ENCODE peak calls at places on chromosomes 5 and 9, in five cellular contexts. One of them, this sample, is unnamed.

GRCh38 chr5:139014726-139015125 is 139.6 kb upstream of the LRRTM2 start:
- DNase-seq in right lobe of liver: no peak
- DNase-seq in cardiac septum: no peak
- DNase-seq in GM04503: peak
- DNase-seq in cardiac fibroblast: peak
- DNase-seq in this sample: no peak

GRCh38 chr5:158858011-158858410 is 241.7 kb downstream of the EBF1 start:
- DNase-seq in right lobe of liver: no peak
- DNase-seq in cardiac fibroblast: no peak
- DNase-seq in cardiac septum: no peak
- DNase-seq in GM04503: no peak
- DNase-seq in this sample: no peak

GRCh38 chr5:31887556-31887955 is 248.6 kb downstream of the PDZD2 start:
- DNase-seq in right lobe of liver: no peak
- DNase-seq in cardiac fibroblast: no peak
- DNase-seq in cardiac septum: no peak
- DNase-seq in GM04503: no peak
- DNase-seq in this sample: no peak

GRCh38 chr5:377326-377981 is 55.9 kb downstream of the AHRR start:
- DNase-seq in GM04503: no peak
- DNase-seq in cardiac septum: peak
- DNase-seq in right lobe of liver: no peak
- DNase-seq in cardiac fibroblast: no peak
- DNase-seq in this sample: peak

GRCh38 chr9:114122152-114122615 is 23.1 kb upstream of the KIF12 start:
- DNase-seq in GM04503: no peak
- DNase-seq in right lobe of liver: no peak
- DNase-seq in cardiac fibroblast: no peak
- DNase-seq in cardiac septum: no peak
- DNase-seq in this sample: no peak

GRCh38 chr5:115375922-115376321 is 79.5 kb upstream of the CCDC112 start:
- DNase-seq in cardiac fibroblast: peak
- DNase-seq in right lobe of liver: peak
- DNase-seq in GM04503: no peak
- DNase-seq in cardiac septum: no peak
- DNase-seq in this sample: no peak

GRCh38 chr5:159038907-159039306 is 60.8 kb downstream of the EBF1 start:
- DNase-seq in GM04503: peak
- DNase-seq in cardiac fibroblast: peak
- DNase-seq in cardiac septum: no peak
- DNase-seq in right lobe of liver: no peak
- DNase-seq in this sample: no peak

GRCh38 chr9:120583958-120584369 is 4.0 kb upstream of the CDK5RAP2 start:
- DNase-seq in right lobe of liver: no peak
- DNase-seq in cardiac septum: no peak
- DNase-seq in cardiac fibroblast: peak
- DNase-seq in GM04503: peak
- DNase-seq in this sample: no peak

GRCh38 chr9:125494555-125494920 is 212.5 kb downstream of the MAPKAP1 start:
- DNase-seq in right lobe of liver: no peak
- DNase-seq in cardiac fibroblast: no peak
- DNase-seq in GM04503: no peak
- DNase-seq in cardiac septum: no peak
- DNase-seq in this sample: no peak

GRCh38 chr5:15472116-15472515 is 27.9 kb upstream of the FBXL7 start:
- DNase-seq in cardiac septum: no peak
- DNase-seq in cardiac fibroblast: no peak
- DNase-seq in GM04503: no peak
- DNase-seq in right lobe of liver: no peak
- DNase-seq in this sample: no peak